ENCODE peak calls at places on chromosome 14, in ten cellular contexts. One of them, this sample, is unnamed.

GRCh38 chr14:51368721-51369163 is 128.7 kb downstream of the TMX1 start:
- DNase-seq in NCI-H1092: no peak
- DNase-seq in activated B cell treated with CpG ODN at 0.5 μM for 24 hours: no peak
- DNase-seq in endothelial cell: no peak
- DNase-seq in transverse colon: no peak
- DNase-seq in dermis microvascular lymphatic vessel endothelial cell: no peak
- DNase-seq in T-helper 9 cell: no peak
- DNase-seq in stimulated activated CD8-positive, alpha-beta memory T cell treated with anti-CD3 and anti-CD28 coated beads, Interleukin-4, amount 100 ng/mL, for 24 hours: no peak
- DNase-seq in T-cell: no peak
- DNase-seq in PC-9: no peak
- DNase-seq in this sample: peak

GRCh38 chr14:65371784-65372183 is 40.7 kb upstream of the FUT8 start:
- DNase-seq in T-cell: no peak
- DNase-seq in T-helper 9 cell: no peak
- DNase-seq in stimulated activated CD8-positive, alpha-beta memory T cell treated with anti-CD3 and anti-CD28 coated beads, Interleukin-4, amount 100 ng/mL, for 24 hours: no peak
- DNase-seq in PC-9: no peak
- DNase-seq in dermis microvascular lymphatic vessel endothelial cell: no peak
- DNase-seq in transverse colon: no peak
- DNase-seq in activated B cell treated with CpG ODN at 0.5 μM for 24 hours: no peak
- DNase-seq in NCI-H1092: no peak
- DNase-seq in endothelial cell: no peak
- DNase-seq in this sample: no peak

GRCh38 chr14:74846168-74846567 is 29.8 kb downstream of the PROX2 start:
- DNase-seq in endothelial cell: no peak
- DNase-seq in PC-9: no peak
- DNase-seq in stimulated activated CD8-positive, alpha-beta memory T cell treated with anti-CD3 and anti-CD28 coated beads, Interleukin-4, amount 100 ng/mL, for 24 hours: no peak
- DNase-seq in dermis microvascular lymphatic vessel endothelial cell: no peak
- DNase-seq in T-helper 9 cell: no peak
- DNase-seq in NCI-H1092: no peak
- DNase-seq in T-cell: no peak
- DNase-seq in activated B cell treated with CpG ODN at 0.5 μM for 24 hours: no peak
- DNase-seq in transverse colon: no peak
- DNase-seq in this sample: no peak

GRCh38 chr14:103101964-103102688 is 7.6 kb downstream of the EXOC3L4 start:
- DNase-seq in NCI-H1092: no peak
- DNase-seq in stimulated activated CD8-positive, alpha-beta memory T cell treated with anti-CD3 and anti-CD28 coated beads, Interleukin-4, amount 100 ng/mL, for 24 hours: no peak
- DNase-seq in T-cell: no peak
- DNase-seq in transverse colon: no peak
- DNase-seq in PC-9: no peak
- DNase-seq in activated B cell treated with CpG ODN at 0.5 μM for 24 hours: no peak
- DNase-seq in dermis microvascular lymphatic vessel endothelial cell: peak
- DNase-seq in T-helper 9 cell: no peak
- DNase-seq in endothelial cell: no peak
- DNase-seq in this sample: no peak

GRCh38 chr14:75604979-75605825 is 26.8 kb downstream of the FLVCR2 start:
- DNase-seq in activated B cell treated with CpG ODN at 0.5 μM for 24 hours: no peak
- DNase-seq in transverse colon: no peak
- DNase-seq in T-cell: no peak
- DNase-seq in endothelial cell: peak
- DNase-seq in NCI-H1092: no peak
- DNase-seq in stimulated activated CD8-positive, alpha-beta memory T cell treated with anti-CD3 and anti-CD28 coated beads, Interleukin-4, amount 100 ng/mL, for 24 hours: no peak
- DNase-seq in dermis microvascular lymphatic vessel endothelial cell: peak
- DNase-seq in PC-9: no peak
- DNase-seq in T-helper 9 cell: no peak
- DNase-seq in this sample: no peak

GRCh38 chr14:72352012-72352411 is 419.8 kb downstream of the RGS6 start:
- DNase-seq in dermis microvascular lymphatic vessel endothelial cell: no peak
- DNase-seq in T-helper 9 cell: no peak
- DNase-seq in endothelial cell: no peak
- DNase-seq in transverse colon: no peak
- DNase-seq in PC-9: no peak
- DNase-seq in activated B cell treated with CpG ODN at 0.5 μM for 24 hours: no peak
- DNase-seq in stimulated activated CD8-positive, alpha-beta memory T cell treated with anti-CD3 and anti-CD28 coated beads, Interleukin-4, amount 100 ng/mL, for 24 hours: no peak
- DNase-seq in NCI-H1092: no peak
- DNase-seq in T-cell: no peak
- DNase-seq in this sample: no peak

GRCh38 chr14:96297000-96297399 is 41.0 kb downstream of the BDKRB1 start:
- DNase-seq in PC-9: no peak
- DNase-seq in dermis microvascular lymphatic vessel endothelial cell: peak
- DNase-seq in stimulated activated CD8-positive, alpha-beta memory T cell treated with anti-CD3 and anti-CD28 coated beads, Interleukin-4, amount 100 ng/mL, for 24 hours: no peak
- DNase-seq in T-cell: no peak
- DNase-seq in NCI-H1092: no peak
- DNase-seq in endothelial cell: no peak
- DNase-seq in T-helper 9 cell: no peak
- DNase-seq in activated B cell treated with CpG ODN at 0.5 μM for 24 hours: no peak
- DNase-seq in transverse colon: no peak
- DNase-seq in this sample: no peak

GRCh38 chr14:104936361-104937155 is 11.9 kb downstream of the PLD4 start:
- DNase-seq in T-cell: no peak
- DNase-seq in T-helper 9 cell: no peak
- DNase-seq in activated B cell treated with CpG ODN at 0.5 μM for 24 hours: no peak
- DNase-seq in NCI-H1092: no peak
- DNase-seq in transverse colon: no peak
- DNase-seq in PC-9: no peak
- DNase-seq in dermis microvascular lymphatic vessel endothelial cell: no peak
- DNase-seq in endothelial cell: no peak
- DNase-seq in stimulated activated CD8-positive, alpha-beta memory T cell treated with anti-CD3 and anti-CD28 coated beads, Interleukin-4, amount 100 ng/mL, for 24 hours: no peak
- DNase-seq in this sample: no peak

GRCh38 chr14:37595809-37596595 is 573 bp downstream of the TTC6 start:
- DNase-seq in transverse colon: peak
- DNase-seq in stimulated activated CD8-positive, alpha-beta memory T cell treated with anti-CD3 and anti-CD28 coated beads, Interleukin-4, amount 100 ng/mL, for 24 hours: peak
- DNase-seq in dermis microvascular lymphatic vessel endothelial cell: peak
- DNase-seq in T-helper 9 cell: peak
- DNase-seq in PC-9: peak
- DNase-seq in endothelial cell: peak
- DNase-seq in T-cell: no peak
- DNase-seq in NCI-H1092: peak
- DNase-seq in activated B cell treated with CpG ODN at 0.5 μM for 24 hours: no peak
- DNase-seq in this sample: no peak

GRCh38 chr14:74978416-74978947 is 23.1 kb upstream of the PGF start:
- DNase-seq in dermis microvascular lymphatic vessel endothelial cell: no peak
- DNase-seq in stimulated activated CD8-positive, alpha-beta memory T cell treated with anti-CD3 and anti-CD28 coated beads, Interleukin-4, amount 100 ng/mL, for 24 hours: no peak
- DNase-seq in activated B cell treated with CpG ODN at 0.5 μM for 24 hours: no peak
- DNase-seq in transverse colon: no peak
- DNase-seq in PC-9: peak
- DNase-seq in endothelial cell: no peak
- DNase-seq in T-cell: no peak
- DNase-seq in NCI-H1092: no peak
- DNase-seq in T-helper 9 cell: no peak
- DNase-seq in this sample: no peak

GRCh38 chr14:48350971-48351370 is 675.6 kb upstream of the MDGA2 start:
- DNase-seq in dermis microvascular lymphatic vessel endothelial cell: no peak
- DNase-seq in endothelial cell: no peak
- DNase-seq in transverse colon: no peak
- DNase-seq in NCI-H1092: no peak
- DNase-seq in activated B cell treated with CpG ODN at 0.5 μM for 24 hours: no peak
- DNase-seq in T-helper 9 cell: no peak
- DNase-seq in stimulated activated CD8-positive, alpha-beta memory T cell treated with anti-CD3 and anti-CD28 coated beads, Interleukin-4, amount 100 ng/mL, for 24 hours: no peak
- DNase-seq in PC-9: peak
- DNase-seq in T-cell: no peak
- DNase-seq in this sample: no peak

GRCh38 chr14:72433511-72433910 is 460.4 kb downstream of the DPF3 start:
- DNase-seq in activated B cell treated with CpG ODN at 0.5 μM for 24 hours: no peak
- DNase-seq in NCI-H1092: no peak
- DNase-seq in dermis microvascular lymphatic vessel endothelial cell: no peak
- DNase-seq in transverse colon: no peak
- DNase-seq in T-helper 9 cell: no peak
- DNase-seq in T-cell: no peak
- DNase-seq in stimulated activated CD8-positive, alpha-beta memory T cell treated with anti-CD3 and anti-CD28 coated beads, Interleukin-4, amount 100 ng/mL, for 24 hours: no peak
- DNase-seq in endothelial cell: no peak
- DNase-seq in PC-9: no peak
- DNase-seq in this sample: no peak

GRCh38 chr14:91417134-91417982 is at the start of gene CCDC88C:
- DNase-seq in stimulated activated CD8-positive, alpha-beta memory T cell treated with anti-CD3 and anti-CD28 coated beads, Interleukin-4, amount 100 ng/mL, for 24 hours: peak
- DNase-seq in activated B cell treated with CpG ODN at 0.5 μM for 24 hours: peak
- DNase-seq in NCI-H1092: peak
- DNase-seq in transverse colon: peak
- DNase-seq in PC-9: peak
- DNase-seq in dermis microvascular lymphatic vessel endothelial cell: peak
- DNase-seq in T-helper 9 cell: peak
- DNase-seq in endothelial cell: peak
- DNase-seq in T-cell: peak
- DNase-seq in this sample: no peak

GRCh38 chr14:77730976-77731497 is 23.1 kb downstream of the SLIRP start:
- DNase-seq in T-cell: no peak
- DNase-seq in T-helper 9 cell: no peak
- DNase-seq in dermis microvascular lymphatic vessel endothelial cell: no peak
- DNase-seq in transverse colon: no peak
- DNase-seq in NCI-H1092: no peak
- DNase-seq in PC-9: no peak
- DNase-seq in stimulated activated CD8-positive, alpha-beta memory T cell treated with anti-CD3 and anti-CD28 coated beads, Interleukin-4, amount 100 ng/mL, for 24 hours: no peak
- DNase-seq in activated B cell treated with CpG ODN at 0.5 μM for 24 hours: no peak
- DNase-seq in endothelial cell: no peak
- DNase-seq in this sample: no peak

GRCh38 chr14:59333668-59334067 is 131.5 kb downstream of the GPR135 start:
- DNase-seq in dermis microvascular lymphatic vessel endothelial cell: peak
- DNase-seq in transverse colon: no peak
- DNase-seq in activated B cell treated with CpG ODN at 0.5 μM for 24 hours: no peak
- DNase-seq in T-helper 9 cell: no peak
- DNase-seq in NCI-H1092: no peak
- DNase-seq in stimulated activated CD8-positive, alpha-beta memory T cell treated with anti-CD3 and anti-CD28 coated beads, Interleukin-4, amount 100 ng/mL, for 24 hours: no peak
- DNase-seq in PC-9: peak
- DNase-seq in endothelial cell: no peak
- DNase-seq in T-cell: no peak
- DNase-seq in this sample: no peak

GRCh38 chr14:105085766-105086165 is 20.5 kb upstream of the GPR132 start:
- DNase-seq in T-cell: no peak
- DNase-seq in NCI-H1092: no peak
- DNase-seq in T-helper 9 cell: no peak
- DNase-seq in activated B cell treated with CpG ODN at 0.5 μM for 24 hours: no peak
- DNase-seq in endothelial cell: no peak
- DNase-seq in PC-9: no peak
- DNase-seq in dermis microvascular lymphatic vessel endothelial cell: no peak
- DNase-seq in stimulated activated CD8-positive, alpha-beta memory T cell treated with anti-CD3 and anti-CD28 coated beads, Interleukin-4, amount 100 ng/mL, for 24 hours: no peak
- DNase-seq in transverse colon: no peak
- DNase-seq in this sample: no peak

GRCh38 chr14:72291908-72292688 is 359.9 kb downstream of the RGS6 start:
- DNase-seq in activated B cell treated with CpG ODN at 0.5 μM for 24 hours: no peak
- DNase-seq in NCI-H1092: no peak
- DNase-seq in PC-9: no peak
- DNase-seq in endothelial cell: peak
- DNase-seq in T-cell: no peak
- DNase-seq in dermis microvascular lymphatic vessel endothelial cell: peak
- DNase-seq in transverse colon: no peak
- DNase-seq in T-helper 9 cell: no peak
- DNase-seq in stimulated activated CD8-positive, alpha-beta memory T cell treated with anti-CD3 and anti-CD28 coated beads, Interleukin-4, amount 100 ng/mL, for 24 hours: no peak
- DNase-seq in this sample: peak

GRCh38 chr14:68979722-68980552 is 835 bp upstream of the ACTN1 start:
- DNase-seq in T-cell: no peak
- DNase-seq in stimulated activated CD8-positive, alpha-beta memory T cell treated with anti-CD3 and anti-CD28 coated beads, Interleukin-4, amount 100 ng/mL, for 24 hours: no peak
- DNase-seq in NCI-H1092: peak
- DNase-seq in T-helper 9 cell: no peak
- DNase-seq in transverse colon: peak
- DNase-seq in PC-9: peak
- DNase-seq in endothelial cell: peak
- DNase-seq in dermis microvascular lymphatic vessel endothelial cell: peak
- DNase-seq in activated B cell treated with CpG ODN at 0.5 μM for 24 hours: no peak
- DNase-seq in this sample: peak

GRCh38 chr14:71474866-71475265 is 457.4 kb upstream of the RGS6 start:
- DNase-seq in dermis microvascular lymphatic vessel endothelial cell: no peak
- DNase-seq in stimulated activated CD8-positive, alpha-beta memory T cell treated with anti-CD3 and anti-CD28 coated beads, Interleukin-4, amount 100 ng/mL, for 24 hours: no peak
- DNase-seq in T-cell: no peak
- DNase-seq in T-helper 9 cell: no peak
- DNase-seq in NCI-H1092: no peak
- DNase-seq in transverse colon: no peak
- DNase-seq in endothelial cell: no peak
- DNase-seq in activated B cell treated with CpG ODN at 0.5 μM for 24 hours: no peak
- DNase-seq in PC-9: no peak
- DNase-seq in this sample: no peak

GRCh38 chr14:105205718-105206208 is 24.7 kb upstream of the NUDT14 start:
- DNase-seq in T-helper 9 cell: no peak
- DNase-seq in activated B cell treated with CpG ODN at 0.5 μM for 24 hours: no peak
- DNase-seq in NCI-H1092: no peak
- DNase-seq in PC-9: no peak
- DNase-seq in transverse colon: no peak
- DNase-seq in T-cell: no peak
- DNase-seq in dermis microvascular lymphatic vessel endothelial cell: no peak
- DNase-seq in endothelial cell: no peak
- DNase-seq in stimulated activated CD8-positive, alpha-beta memory T cell treated with anti-CD3 and anti-CD28 coated beads, Interleukin-4, amount 100 ng/mL, for 24 hours: no peak
- DNase-seq in this sample: peak

GRCh38 chr14:68703093-68703492 is 89.8 kb downstream of the ZFP36L1 start:
- DNase-seq in stimulated activated CD8-positive, alpha-beta memory T cell treated with anti-CD3 and anti-CD28 coated beads, Interleukin-4, amount 100 ng/mL, for 24 hours: no peak
- DNase-seq in dermis microvascular lymphatic vessel endothelial cell: peak
- DNase-seq in T-helper 9 cell: no peak
- DNase-seq in T-cell: no peak
- DNase-seq in activated B cell treated with CpG ODN at 0.5 μM for 24 hours: no peak
- DNase-seq in endothelial cell: no peak
- DNase-seq in PC-9: peak
- DNase-seq in NCI-H1092: no peak
- DNase-seq in transverse colon: no peak
- DNase-seq in this sample: no peak

GRCh38 chr14:58572092-58572853 is 65.5 kb upstream of the DACT1 start:
- DNase-seq in NCI-H1092: no peak
- DNase-seq in T-cell: peak
- DNase-seq in PC-9: no peak
- DNase-seq in dermis microvascular lymphatic vessel endothelial cell: no peak
- DNase-seq in stimulated activated CD8-positive, alpha-beta memory T cell treated with anti-CD3 and anti-CD28 coated beads, Interleukin-4, amount 100 ng/mL, for 24 hours: peak
- DNase-seq in T-helper 9 cell: no peak
- DNase-seq in transverse colon: no peak
- DNase-seq in endothelial cell: no peak
- DNase-seq in activated B cell treated with CpG ODN at 0.5 μM for 24 hours: no peak
- DNase-seq in this sample: no peak

GRCh38 chr14:60805881-60806569 is 71.5 kb downstream of the MNAT1 start:
- DNase-seq in T-cell: no peak
- DNase-seq in stimulated activated CD8-positive, alpha-beta memory T cell treated with anti-CD3 and anti-CD28 coated beads, Interleukin-4, amount 100 ng/mL, for 24 hours: no peak
- DNase-seq in endothelial cell: no peak
- DNase-seq in dermis microvascular lymphatic vessel endothelial cell: peak
- DNase-seq in T-helper 9 cell: no peak
- DNase-seq in NCI-H1092: no peak
- DNase-seq in activated B cell treated with CpG ODN at 0.5 μM for 24 hours: no peak
- DNase-seq in PC-9: no peak
- DNase-seq in transverse colon: no peak
- DNase-seq in this sample: no peak

GRCh38 chr14:69355155-69355954 is 42.7 kb downstream of the ERH start:
- DNase-seq in PC-9: no peak
- DNase-seq in T-cell: no peak
- DNase-seq in activated B cell treated with CpG ODN at 0.5 μM for 24 hours: no peak
- DNase-seq in NCI-H1092: no peak
- DNase-seq in endothelial cell: no peak
- DNase-seq in transverse colon: no peak
- DNase-seq in dermis microvascular lymphatic vessel endothelial cell: no peak
- DNase-seq in stimulated activated CD8-positive, alpha-beta memory T cell treated with anti-CD3 and anti-CD28 coated beads, Interleukin-4, amount 100 ng/mL, for 24 hours: no peak
- DNase-seq in T-helper 9 cell: no peak
- DNase-seq in this sample: no peak

GRCh38 chr14:22657861-22658260 is 13.7 kb upstream of the OR6J1 start:
- DNase-seq in T-helper 9 cell: no peak
- DNase-seq in endothelial cell: no peak
- DNase-seq in stimulated activated CD8-positive, alpha-beta memory T cell treated with anti-CD3 and anti-CD28 coated beads, Interleukin-4, amount 100 ng/mL, for 24 hours: no peak
- DNase-seq in NCI-H1092: no peak
- DNase-seq in activated B cell treated with CpG ODN at 0.5 μM for 24 hours: no peak
- DNase-seq in transverse colon: no peak
- DNase-seq in T-cell: no peak
- DNase-seq in dermis microvascular lymphatic vessel endothelial cell: peak
- DNase-seq in PC-9: peak
- DNase-seq in this sample: no peak

GRCh38 chr14:101509730-101510371 is 51.4 kb upstream of the DIO3 start:
- DNase-seq in T-helper 9 cell: no peak
- DNase-seq in PC-9: no peak
- DNase-seq in dermis microvascular lymphatic vessel endothelial cell: no peak
- DNase-seq in NCI-H1092: no peak
- DNase-seq in T-cell: no peak
- DNase-seq in stimulated activated CD8-positive, alpha-beta memory T cell treated with anti-CD3 and anti-CD28 coated beads, Interleukin-4, amount 100 ng/mL, for 24 hours: no peak
- DNase-seq in activated B cell treated with CpG ODN at 0.5 μM for 24 hours: no peak
- DNase-seq in transverse colon: no peak
- DNase-seq in endothelial cell: no peak
- DNase-seq in this sample: no peak

GRCh38 chr14:34629344-34629656 is 648 bp downstream of the SNX6 start:
- DNase-seq in T-helper 9 cell: no peak
- DNase-seq in activated B cell treated with CpG ODN at 0.5 μM for 24 hours: no peak
- DNase-seq in dermis microvascular lymphatic vessel endothelial cell: no peak
- DNase-seq in NCI-H1092: no peak
- DNase-seq in stimulated activated CD8-positive, alpha-beta memory T cell treated with anti-CD3 and anti-CD28 coated beads, Interleukin-4, amount 100 ng/mL, for 24 hours: no peak
- DNase-seq in endothelial cell: no peak
- DNase-seq in T-cell: no peak
- DNase-seq in PC-9: no peak
- DNase-seq in transverse colon: no peak
- DNase-seq in this sample: no peak

GRCh38 chr14:20988717-20989116 is 1.1 kb upstream of the METTL17 start:
- DNase-seq in endothelial cell: no peak
- DNase-seq in NCI-H1092: no peak
- DNase-seq in T-cell: no peak
- DNase-seq in activated B cell treated with CpG ODN at 0.5 μM for 24 hours: no peak
- DNase-seq in T-helper 9 cell: no peak
- DNase-seq in stimulated activated CD8-positive, alpha-beta memory T cell treated with anti-CD3 and anti-CD28 coated beads, Interleukin-4, amount 100 ng/mL, for 24 hours: no peak
- DNase-seq in dermis microvascular lymphatic vessel endothelial cell: no peak
- DNase-seq in PC-9: no peak
- DNase-seq in transverse colon: no peak
- DNase-seq in this sample: no peak